ENCODE peak calls at places on chromosome 2, in five cellular contexts. One of them, this sample, is unnamed.

GRCh38 chr2:75146903-75147332 is 52.4 kb downstream of the TACR1 start:
- DNase-seq in SHP77: no peak
- DNase-seq in upper lobe of left lung: no peak
- DNase-seq in activated CD4-positive, CD25-positive, alpha-beta regulatory T cell: no peak
- DNase-seq in tibial artery: no peak
- DNase-seq in this sample: peak

GRCh38 chr2:202278036-202278760 is 12.6 kb downstream of the NOP58 start:
- DNase-seq in SHP77: no peak
- DNase-seq in upper lobe of left lung: no peak
- DNase-seq in activated CD4-positive, CD25-positive, alpha-beta regulatory T cell: no peak
- DNase-seq in tibial artery: no peak
- DNase-seq in this sample: peak

GRCh38 chr2:118864207-118864606 is 16.8 kb upstream of the EN1 start:
- DNase-seq in SHP77: no peak
- DNase-seq in upper lobe of left lung: no peak
- DNase-seq in activated CD4-positive, CD25-positive, alpha-beta regulatory T cell: no peak
- DNase-seq in tibial artery: no peak
- DNase-seq in this sample: no peak

GRCh38 chr2:53104263-53104662 is 663.3 kb upstream of the CHAC2 start:
- DNase-seq in SHP77: peak
- DNase-seq in upper lobe of left lung: no peak
- DNase-seq in activated CD4-positive, CD25-positive, alpha-beta regulatory T cell: no peak
- DNase-seq in tibial artery: no peak
- DNase-seq in this sample: peak

GRCh38 chr2:38125007-38125406 is 49.1 kb upstream of the CYP1B1 start:
- DNase-seq in SHP77: no peak
- DNase-seq in upper lobe of left lung: no peak
- DNase-seq in activated CD4-positive, CD25-positive, alpha-beta regulatory T cell: no peak
- DNase-seq in tibial artery: no peak
- DNase-seq in this sample: no peak

GRCh38 chr2:219451626-219452360 is 17.1 kb downstream of the SPEG start:
- DNase-seq in SHP77: no peak
- DNase-seq in upper lobe of left lung: no peak
- DNase-seq in activated CD4-positive, CD25-positive, alpha-beta regulatory T cell: no peak
- DNase-seq in tibial artery: peak
- DNase-seq in this sample: peak

GRCh38 chr2:111143107-111143886 is 22.6 kb downstream of the BCL2L11 start:
- DNase-seq in SHP77: no peak
- DNase-seq in upper lobe of left lung: no peak
- DNase-seq in activated CD4-positive, CD25-positive, alpha-beta regulatory T cell: no peak
- DNase-seq in tibial artery: no peak
- DNase-seq in this sample: no peak

GRCh38 chr2:12538300-12538699 is 178.4 kb upstream of the TRIB2 start:
- DNase-seq in SHP77: no peak
- DNase-seq in upper lobe of left lung: no peak
- DNase-seq in activated CD4-positive, CD25-positive, alpha-beta regulatory T cell: no peak
- DNase-seq in tibial artery: no peak
- DNase-seq in this sample: no peak

GRCh38 chr2:206353685-206354084 is 79.2 kb downstream of the ZDBF2 start:
- DNase-seq in SHP77: no peak
- DNase-seq in upper lobe of left lung: no peak
- DNase-seq in activated CD4-positive, CD25-positive, alpha-beta regulatory T cell: no peak
- DNase-seq in tibial artery: no peak
- DNase-seq in this sample: no peak

GRCh38 chr2:68272246-68272987 is 20.1 kb upstream of the PPP3R1 start:
- DNase-seq in SHP77: no peak
- DNase-seq in upper lobe of left lung: no peak
- DNase-seq in activated CD4-positive, CD25-positive, alpha-beta regulatory T cell: no peak
- DNase-seq in tibial artery: no peak
- DNase-seq in this sample: no peak

GRCh38 chr2:885230-886071 is 65.2 kb upstream of the SNTG2 start:
- DNase-seq in SHP77: no peak
- DNase-seq in upper lobe of left lung: no peak
- DNase-seq in activated CD4-positive, CD25-positive, alpha-beta regulatory T cell: no peak
- DNase-seq in tibial artery: no peak
- DNase-seq in this sample: no peak

GRCh38 chr2:231425811-231426703 is 30.5 kb downstream of the B3GNT7 start:
- DNase-seq in SHP77: no peak
- DNase-seq in upper lobe of left lung: no peak
- DNase-seq in activated CD4-positive, CD25-positive, alpha-beta regulatory T cell: no peak
- DNase-seq in tibial artery: no peak
- DNase-seq in this sample: no peak

GRCh38 chr2:28231110-28231621 is 161.5 kb upstream of the FOSL2 start:
- DNase-seq in SHP77: no peak
- DNase-seq in upper lobe of left lung: no peak
- DNase-seq in activated CD4-positive, CD25-positive, alpha-beta regulatory T cell: no peak
- DNase-seq in tibial artery: no peak
- DNase-seq in this sample: peak